ENCODE peak calls at places on chromosome 3, in seven cellular contexts. C, Q, T, G, E, V and L are unnamed samples.

GRCh38 chr3:177852001-177852400 is 654.7 kb upstream of the TBL1XR1 start:
- DNase-seq in T (no peak), C (peak), E (no peak), G (no peak), V (peak), Q (no peak), L (no peak)

GRCh38 chr3:182682263-182683229 is 110.8 kb upstream of the ATP11B start:
- DNase-seq in Q (peak), T (peak), V (peak), C (peak), E (peak), G (no peak), L (peak)

GRCh38 chr3:127637546-127637945 is 8.6 kb downstream of the PODXL2 start:
- DNase-seq in C (peak), E (no peak), Q (no peak), T (no peak), G (no peak), V (no peak), L (no peak)

GRCh38 chr3:38475716-38476115 is 20.4 kb upstream of the EXOG start:
- DNase-seq in G (no peak), C (no peak), T (no peak), V (no peak), E (no peak), Q (no peak), L (no peak)

GRCh38 chr3:195559723-195560409 is 16.7 kb upstream of the PPP1R2 start:
- DNase-seq in Q (no peak), E (no peak), V (no peak), C (peak), G (no peak), T (no peak), L (no peak)

GRCh38 chr3:16211176-16211904 is 36.9 kb downstream of the GALNT15 start:
- DNase-seq in Q (no peak), C (no peak), V (peak), T (no peak), G (peak), E (no peak), L (no peak)

GRCh38 chr3:12229896-12230295 is 59.0 kb upstream of the PPARG start:
- DNase-seq in Q (no peak), G (no peak), C (peak), T (no peak), E (no peak), V (no peak), L (no peak)

GRCh38 chr3:40911264-40911663 is 288.0 kb upstream of the CTNNB1 start:
- DNase-seq in T (no peak), E (no peak), Q (no peak), C (no peak), G (no peak), V (no peak), L (no peak)

GRCh38 chr3:20575153-20575552 is 389.1 kb upstream of the SGO1 start:
- DNase-seq in C (no peak), E (no peak), G (peak), V (peak), Q (no peak), T (no peak), L (no peak)